ENCODE peak calls at places on chromosome 7, in seven cellular contexts. P is psoas muscle, L is T follicular helper cell, F is kidney epithelial cell, K is coronary artery, A is testis, Q is hypothalamus. N is an unnamed sample.

GRCh38 chr7:945556-946255 is 8.8 kb downstream of the ADAP1 start:
- DNase-seq in Q (no peak), L (no peak), A (no peak), K (no peak), P (peak; percentile 46), F (no peak), N (no peak)

GRCh38 chr7:141587304-141587703 is 36.1 kb downstream of the AGK start:
- DNase-seq in K (no peak), L (no peak), P (no peak), A (no peak), F (no peak), Q (no peak), N (no peak)

GRCh38 chr7:95441042-95441823 is 6.4 kb upstream of the PON2 start:
- DNase-seq in P (no peak), F (peak; percentile 94), A (no peak), Q (no peak), L (no peak), K (no peak), N (no peak)

GRCh38 chr7:94223375-94224084 is 171.2 kb upstream of the COL1A2 start:
- DNase-seq in A (no peak), F (peak; percentile 12), Q (no peak), P (no peak), K (no peak), L (no peak), N (no peak)

GRCh38 chr7:91239171-91239604 is 25.0 kb upstream of the FZD1 start:
- DNase-seq in L (no peak), P (no peak), A (no peak), F (peak; percentile 50), Q (no peak), K (no peak), N (no peak)

GRCh38 chr7:38451840-38452239 is 178.4 kb upstream of the TARP start:
- DNase-seq in Q (no peak), K (no peak), L (no peak), P (no peak), F (no peak), A (no peak), N (no peak)

GRCh38 chr7:100785878-100786277 is 41.4 kb downstream of the EPHB4 start:
- DNase-seq in Q (no peak), L (no peak), P (no peak), K (no peak), A (no peak), F (no peak), N (no peak)

GRCh38 chr7:91435386-91436059 is 171.3 kb downstream of the FZD1 start:
- DNase-seq in A (no peak), F (no peak), L (no peak), Q (no peak), K (no peak), P (no peak), N (no peak)

GRCh38 chr7:133301444-133301843 is 48.6 kb downstream of the EXOC4 start:
- DNase-seq in F (no peak), Q (no peak), A (no peak), P (no peak), L (no peak), K (no peak), N (no peak)

GRCh38 chr7:139043823-139044812 is 8.3 kb upstream of the ZC3HAV1L start:
- DNase-seq in L (peak; percentile 58), A (no peak), F (no peak), Q (no peak), P (no peak), K (no peak), N (no peak)

GRCh38 chr7:76293407-76293901 is 9.0 kb upstream of the HSPB1 start:
- DNase-seq in Q (no peak), P (no peak), L (no peak), A (no peak), F (no peak), K (no peak), N (no peak)

GRCh38 chr7:29609162-29610030 is 45.8 kb downstream of the PRR15 start:
- DNase-seq in L (no peak), F (no peak), Q (no peak), K (no peak), P (no peak), A (no peak), N (no peak)

GRCh38 chr7:103439661-103440060 is 6.3 kb downstream of the SLC26A5 start:
- DNase-seq in L (no peak), Q (no peak), P (no peak), K (no peak), A (no peak), F (no peak), N (no peak)

GRCh38 chr7:151405056-151405455 is 4.8 kb downstream of the WDR86 start:
- DNase-seq in P (peak; percentile 44), A (no peak), Q (no peak), K (no peak), L (no peak), F (no peak), N (no peak)

GRCh38 chr7:47819054-47819920 is 129.0 kb downstream of the PKD1L1 start:
- DNase-seq in F (peak; percentile 23), Q (peak; percentile 19), A (peak; percentile 86), P (peak; percentile 75), L (no peak), K (no peak), N (no peak)

GRCh38 chr7:19558527-19558926 is 150.3 kb downstream of the POLR1F start:
- DNase-seq in Q (no peak), P (no peak), F (no peak), L (no peak), A (no peak), K (no peak), N (no peak)

GRCh38 chr7:2560175-2560695 is 1.5 kb downstream of the IQCE start:
- DNase-seq in L (no peak), P (no peak), K (no peak), F (no peak), A (no peak), Q (no peak), N (no peak)

GRCh38 chr7:130113887-130114286 is 43.6 kb downstream of the KLHDC10 start:
- DNase-seq in Q (no peak), P (no peak), F (no peak), L (no peak), K (no peak), A (no peak), N (no peak)

GRCh38 chr7:24427048-24427447 is 143.1 kb downstream of the NPY start:
- DNase-seq in Q (no peak), L (no peak), P (no peak), F (no peak), K (no peak), A (no peak), N (no peak)

GRCh38 chr7:96915029-96915428 is 90.3 kb upstream of the DLX6 start:
- DNase-seq in K (no peak), F (no peak), P (no peak), Q (no peak), A (no peak), L (no peak), N (no peak)

GRCh38 chr7:107690611-107691010 is 30.0 kb downstream of the SLC26A4 start:
- DNase-seq in Q (no peak), A (no peak), L (no peak), K (no peak), F (no peak), P (no peak), N (no peak)

GRCh38 chr7:7857143-7857583 is 111.4 kb upstream of the GLCCI1 start:
- DNase-seq in Q (no peak), K (no peak), F (no peak), A (no peak), P (no peak), L (no peak), N (no peak)

GRCh38 chr7:465710-466400 is 53.8 kb downstream of the PDGFA start:
- DNase-seq in P (peak; percentile 11), Q (no peak), A (peak; percentile 3), L (no peak), K (no peak), F (no peak), N (peak; percentile 55)

GRCh38 chr7:106262268-106262881 is 22.4 kb downstream of the NAMPT start:
- DNase-seq in Q (no peak), A (no peak), P (no peak), L (no peak), F (no peak), K (no peak), N (no peak)

GRCh38 chr7:147803151-147803550 is 787.4 kb upstream of the C7orf33 start:
- DNase-seq in L (no peak), A (no peak), Q (no peak), F (no peak), K (no peak), P (no peak), N (no peak)

GRCh38 chr7:134174797-134175261 is 47.7 kb downstream of the LRGUK start:
- DNase-seq in L (no peak), A (no peak), K (no peak), F (peak; percentile 92), Q (no peak), P (no peak), N (no peak)

GRCh38 chr7:134290286-134290685 is 26.4 kb downstream of the SLC35B4 start:
- DNase-seq in K (no peak), F (no peak), P (no peak), A (no peak), Q (no peak), L (no peak), N (no peak)